ENCODE peak calls at places on chromosomes 4 and X, in ten cellular contexts. One of them, this sample, is unnamed.
A peak's percentile ranks its signal among the peaks of the same experiment; 100 is the strongest.

GRCh38 chrX:140439455-140439854 is 65.4 kb downstream of the SOX3 start:
- DNase-seq in aorta: no peak
- DNase-seq in CD8-positive, alpha-beta memory T cell: no peak
- DNase-seq in nucleus accumbens: no peak
- DNase-seq in activated T-cell treated with anti-CD3 and anti-CD28 coated beads for 48 hours: no peak
- DNase-seq in effector CD4-positive, alpha-beta T cell: no peak
- DNase-seq in HT1080: no peak
- DNase-seq in stimulated activated CD8-positive, alpha-beta memory T cell treated with anti-CD3 and anti-CD28 coated beads, Interleukin-7, amount 100 ng/mL, for 24 hours: no peak
- DNase-seq in substantia nigra: no peak
- DNase-seq in lower leg skin: no peak
- DNase-seq in this sample: no peak

GRCh38 chr4:74158561-74159396 is 861 bp downstream of the MTHFD2L start:
- DNase-seq in aorta: no peak
- DNase-seq in CD8-positive, alpha-beta memory T cell: no peak
- DNase-seq in nucleus accumbens: no peak
- DNase-seq in activated T-cell treated with anti-CD3 and anti-CD28 coated beads for 48 hours: no peak
- DNase-seq in effector CD4-positive, alpha-beta T cell: no peak
- DNase-seq in HT1080: peak; percentile 3
- DNase-seq in stimulated activated CD8-positive, alpha-beta memory T cell treated with anti-CD3 and anti-CD28 coated beads, Interleukin-7, amount 100 ng/mL, for 24 hours: no peak
- DNase-seq in substantia nigra: no peak
- DNase-seq in lower leg skin: no peak
- DNase-seq in this sample: no peak

GRCh38 chr4:87019243-87019817 is 84.5 kb downstream of the AFF1 start:
- DNase-seq in aorta: no peak
- DNase-seq in CD8-positive, alpha-beta memory T cell: no peak
- DNase-seq in nucleus accumbens: no peak
- DNase-seq in activated T-cell treated with anti-CD3 and anti-CD28 coated beads for 48 hours: no peak
- DNase-seq in effector CD4-positive, alpha-beta T cell: no peak
- DNase-seq in HT1080: no peak
- DNase-seq in stimulated activated CD8-positive, alpha-beta memory T cell treated with anti-CD3 and anti-CD28 coated beads, Interleukin-7, amount 100 ng/mL, for 24 hours: no peak
- DNase-seq in substantia nigra: no peak
- DNase-seq in lower leg skin: no peak
- DNase-seq in this sample: no peak

GRCh38 chr4:179867300-179867878 is 2375.8 kb upstream of the TENM3 start:
- DNase-seq in aorta: peak; percentile 42
- DNase-seq in CD8-positive, alpha-beta memory T cell: no peak
- DNase-seq in nucleus accumbens: peak; percentile 47
- DNase-seq in activated T-cell treated with anti-CD3 and anti-CD28 coated beads for 48 hours: peak; percentile 15
- DNase-seq in effector CD4-positive, alpha-beta T cell: no peak
- DNase-seq in HT1080: peak; percentile 53
- DNase-seq in stimulated activated CD8-positive, alpha-beta memory T cell treated with anti-CD3 and anti-CD28 coated beads, Interleukin-7, amount 100 ng/mL, for 24 hours: peak; percentile 1
- DNase-seq in substantia nigra: peak; percentile 40
- DNase-seq in lower leg skin: no peak
- DNase-seq in this sample: no peak

GRCh38 chr4:165502919-165503907 is 124.4 kb downstream of the CPE start:
- DNase-seq in aorta: no peak
- DNase-seq in CD8-positive, alpha-beta memory T cell: no peak
- DNase-seq in nucleus accumbens: no peak
- DNase-seq in activated T-cell treated with anti-CD3 and anti-CD28 coated beads for 48 hours: no peak
- DNase-seq in effector CD4-positive, alpha-beta T cell: no peak
- DNase-seq in HT1080: peak; percentile 56
- DNase-seq in stimulated activated CD8-positive, alpha-beta memory T cell treated with anti-CD3 and anti-CD28 coated beads, Interleukin-7, amount 100 ng/mL, for 24 hours: no peak
- DNase-seq in substantia nigra: no peak
- DNase-seq in lower leg skin: no peak
- DNase-seq in this sample: no peak

GRCh38 chr4:100469555-100469954 is 48.3 kb downstream of the EMCN start:
- DNase-seq in aorta: no peak
- DNase-seq in CD8-positive, alpha-beta memory T cell: no peak
- DNase-seq in nucleus accumbens: no peak
- DNase-seq in activated T-cell treated with anti-CD3 and anti-CD28 coated beads for 48 hours: no peak
- DNase-seq in effector CD4-positive, alpha-beta T cell: no peak
- DNase-seq in HT1080: no peak
- DNase-seq in stimulated activated CD8-positive, alpha-beta memory T cell treated with anti-CD3 and anti-CD28 coated beads, Interleukin-7, amount 100 ng/mL, for 24 hours: no peak
- DNase-seq in substantia nigra: no peak
- DNase-seq in lower leg skin: no peak
- DNase-seq in this sample: no peak

GRCh38 chrX:25158635-25159034 is 142.9 kb upstream of the ARX start:
- DNase-seq in aorta: no peak
- DNase-seq in CD8-positive, alpha-beta memory T cell: no peak
- DNase-seq in nucleus accumbens: no peak
- DNase-seq in activated T-cell treated with anti-CD3 and anti-CD28 coated beads for 48 hours: no peak
- DNase-seq in effector CD4-positive, alpha-beta T cell: no peak
- DNase-seq in HT1080: peak; percentile 81
- DNase-seq in stimulated activated CD8-positive, alpha-beta memory T cell treated with anti-CD3 and anti-CD28 coated beads, Interleukin-7, amount 100 ng/mL, for 24 hours: no peak
- DNase-seq in substantia nigra: no peak
- DNase-seq in lower leg skin: no peak
- DNase-seq in this sample: no peak

GRCh38 chr4:106585920-106586349 is 217.4 kb upstream of the GIMD1 start:
- DNase-seq in aorta: no peak
- DNase-seq in CD8-positive, alpha-beta memory T cell: no peak
- DNase-seq in nucleus accumbens: no peak
- DNase-seq in activated T-cell treated with anti-CD3 and anti-CD28 coated beads for 48 hours: no peak
- DNase-seq in effector CD4-positive, alpha-beta T cell: no peak
- DNase-seq in HT1080: no peak
- DNase-seq in stimulated activated CD8-positive, alpha-beta memory T cell treated with anti-CD3 and anti-CD28 coated beads, Interleukin-7, amount 100 ng/mL, for 24 hours: no peak
- DNase-seq in substantia nigra: no peak
- DNase-seq in lower leg skin: no peak
- DNase-seq in this sample: no peak

This sample was measured in anterior cingulate cortex.